ENCODE peak calls at places on chromosomes 16 and 17, in five cellular contexts. L is A549, M is upper lobe of left lung, V is uterus, O is K562. S is an unnamed sample.

GRCh38 chr16:88320947-88321634 is 61.7 kb upstream of the ZNF469 start:
- DNase-seq in V (no peak), O (peak; percentile 47), M (no peak), L (peak; percentile 35), S (no peak)

GRCh38 chr17:47703191-47703591 is 9.2 kb downstream of the TBKBP1 start:
- DNase-seq in M (no peak), L (no peak), V (no peak), O (no peak), S (no peak)

GRCh38 chr16:89595330-89596060 is 17.9 kb upstream of the DPEP1 start:
- DNase-seq in L (no peak), O (no peak), M (no peak), V (no peak), S (no peak)

GRCh38 chr16:65576631-65577030 is 454.8 kb upstream of the CDH11 start:
- DNase-seq in V (no peak), L (no peak), O (peak; percentile 29), M (no peak), S (no peak)

GRCh38 chr16:57204675-57205074 is 18.5 kb downstream of the RSPRY1 start:
- DNase-seq in V (no peak), M (no peak), O (no peak), L (no peak), S (no peak)

GRCh38 chr16:3074860-3075545 is 9.6 kb downstream of the IL32 start:
- DNase-seq in V (no peak), O (peak; percentile 24), L (no peak), M (peak; percentile 77), S (no peak)

GRCh38 chr17:17137731-17138585 is 68.2 kb downstream of the PLD6 start:
- DNase-seq in L (no peak), O (no peak), V (no peak), M (no peak), S (no peak)

GRCh38 chr17:8923762-8924161 is 41.7 kb downstream of the PIK3R5 start:
- DNase-seq in M (no peak), L (no peak), V (no peak), O (no peak), S (no peak)

GRCh38 chr17:50564916-50565315 is 4.4 kb downstream of the CACNA1G start:
- DNase-seq in O (peak; percentile 23), V (peak; percentile 84), M (no peak), L (no peak), S (no peak)

GRCh38 chr16:11675561-11676511 is 7.6 kb downstream of the SNN start:
- DNase-seq in L (peak; percentile 50), O (no peak), M (no peak), V (no peak), S (peak; percentile 99)

GRCh38 chr17:42667088-42667951 is 8.2 kb downstream of the TUBG2 start:
- DNase-seq in L (peak; percentile 99), M (peak; percentile 79), O (no peak), V (peak; percentile 63), S (peak; percentile 90)

GRCh38 chr16:149024-149675 is 3.3 kb upstream of the HBZ start:
- DNase-seq in O (no peak), M (no peak), L (no peak), V (no peak), S (no peak)

GRCh38 chr17:56831364-56832095 is 2.2 kb downstream of the C17orf67 start:
- DNase-seq in L (no peak), O (no peak), V (no peak), M (no peak), S (no peak)

GRCh38 chr17:56833023-56833811 is 503 bp downstream of the C17orf67 start:
- DNase-seq in O (peak; percentile 84), V (peak; percentile 51), M (peak; percentile 70), L (peak; percentile 49), S (no peak)

GRCh38 chr17:56830726-56831363 is 2.9 kb downstream of the C17orf67 start:
- DNase-seq in V (no peak), O (no peak), M (no peak), L (no peak), S (no peak)

GRCh38 chr17:56833812-56834379 is at the start of the genes C17orf67 and DGKE:
- DNase-seq in L (peak; percentile 85), M (peak; percentile 98), O (peak; percentile 96), V (peak; percentile 99), S (peak; percentile 94)

GRCh38 chr17:56832446-56832845 is 1.3 kb downstream of the C17orf67 start:
- DNase-seq in M (no peak), L (no peak), V (no peak), O (peak; percentile 10), S (no peak)
- H3K4me3 ChIP-seq in M (peak overlapping the region; percentile 51), L (peak overlapping the region; percentile 85), V (peak overlapping the region; percentile 87), O (peak overlapping the region; percentile 75), S (peak overlapping the region; percentile 70)

GRCh38 chr17:58703887-58704286 is 11.5 kb downstream of the RAD51C start:
- DNase-seq in L (no peak), O (no peak), M (no peak), V (no peak), S (no peak)
- H3K27ac ChIP-seq in L (no peak overlapping the region), O (no peak overlapping the region), M (no peak overlapping the region), V (no peak overlapping the region), S (no peak overlapping the region)

DNA sequence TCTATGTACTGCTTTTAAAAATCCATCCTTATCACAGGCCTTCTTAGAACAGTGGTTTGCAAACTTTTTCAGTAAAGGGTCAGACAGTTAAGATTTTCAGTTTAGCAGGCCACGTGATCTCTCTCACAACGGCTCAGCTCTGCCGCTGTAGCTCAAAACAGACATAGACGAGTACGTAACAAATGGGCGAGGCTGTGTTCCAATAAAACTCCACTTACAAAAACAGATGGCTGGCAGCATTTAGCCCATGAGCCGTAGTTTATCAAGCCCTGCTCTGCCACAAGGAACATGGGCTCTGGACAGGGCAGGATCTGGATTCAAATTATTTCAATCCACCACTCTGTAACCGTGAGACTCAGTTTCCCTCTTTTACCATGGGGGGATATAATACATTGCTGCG is 141.8 kb downstream of the XYLT1 start:
- DNase-seq in L (no peak), O (no peak), M (no peak), V (peak; percentile 69), S (peak; percentile 31)
- TF ChIP-seq POLR2A in L (no peak), O (no peak), M (no peak), V (no peak), S (no peak)

DNA sequence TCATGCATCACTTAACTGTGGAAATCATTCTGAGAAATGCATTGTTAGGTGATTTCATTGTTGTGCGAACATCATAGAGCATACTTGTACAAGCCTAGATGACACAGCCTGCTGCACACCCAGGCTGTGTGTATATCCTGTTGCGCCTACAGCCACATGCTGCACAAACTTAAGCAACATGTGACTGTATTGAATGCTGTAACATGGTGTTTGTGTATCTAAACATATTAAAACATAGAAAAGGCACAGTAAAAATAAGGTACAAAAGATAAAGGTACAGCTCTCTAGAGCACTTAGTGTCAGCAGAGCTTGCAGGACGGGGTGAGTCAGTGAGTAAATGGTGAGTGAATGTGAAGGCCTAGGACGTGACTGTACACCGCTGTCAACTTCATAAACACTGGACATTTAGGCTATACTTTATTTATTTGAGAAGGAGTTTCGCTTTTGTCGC is 11.9 kb downstream of the FOXK2 start:
- DNase-seq in O (no peak), L (no peak), V (no peak), M (no peak), S (no peak)
- H3K4me3 ChIP-seq in O (no peak overlapping the region), L (no peak overlapping the region), V (no peak overlapping the region), M (no peak overlapping the region), S (no peak overlapping the region)

GRCh38 chr17:60193482-60193881 is 43.7 kb downstream of the CA4 start:
- DNase-seq in O (no peak), M (no peak), V (no peak), L (no peak), S (no peak)
- H3K27ac ChIP-seq in O (no peak overlapping the region), M (no peak overlapping the region), V (no peak overlapping the region), L (no peak overlapping the region), S (no peak overlapping the region)

GRCh38 chr16:75433732-75434413 is 570 bp upstream of the CFDP1 start:
- DNase-seq in O (peak; percentile 80), L (peak; percentile 69), V (peak; percentile 85), M (peak; percentile 77), S (peak; percentile 74)
- TF ChIP-seq POLR2A in O (peak; percentile 68), L (no peak), V (no peak), M (no peak), S (no peak)

GRCh38 chr16:1979271-1980025 is 1.8 kb downstream of the NOXO1 start:
- DNase-seq in M (peak; percentile 92), O (no peak), L (no peak), V (no peak), S (no peak)
- H3K4me3 ChIP-seq in M (no peak overlapping the region), O (no peak overlapping the region), L (no peak overlapping the region), V (no peak overlapping the region), S (no peak overlapping the region)

GRCh38 chr17:76967762-76968161 is 99.6 kb downstream of the MGAT5B start:
- DNase-seq in V (no peak), M (no peak), O (no peak), L (no peak), S (no peak)

GRCh38 chr17:76968707-76969597 is 100.7 kb downstream of the MGAT5B start:
- DNase-seq in V (no peak), M (peak; percentile 35), L (no peak), O (peak; percentile 11), S (no peak)

GRCh38 chr17:76969598-76970172 is 101.5 kb downstream of the MGAT5B start:
- DNase-seq in L (no peak), O (no peak), V (no peak), M (peak; percentile 30), S (no peak)

GRCh38 chr17:76962858-76963257 is 94.7 kb downstream of the MGAT5B start:
- DNase-seq in L (no peak), M (no peak), O (no peak), V (no peak), S (no peak)

GRCh38 chr17:76966486-76967181 is 98.4 kb downstream of the MGAT5B start:
- DNase-seq in L (no peak), V (no peak), M (no peak), O (no peak), S (no peak)
- H3K27ac ChIP-seq in L (no peak overlapping the region), V (no peak overlapping the region), M (no peak overlapping the region), O (no peak overlapping the region), S (no peak overlapping the region)

DNA sequence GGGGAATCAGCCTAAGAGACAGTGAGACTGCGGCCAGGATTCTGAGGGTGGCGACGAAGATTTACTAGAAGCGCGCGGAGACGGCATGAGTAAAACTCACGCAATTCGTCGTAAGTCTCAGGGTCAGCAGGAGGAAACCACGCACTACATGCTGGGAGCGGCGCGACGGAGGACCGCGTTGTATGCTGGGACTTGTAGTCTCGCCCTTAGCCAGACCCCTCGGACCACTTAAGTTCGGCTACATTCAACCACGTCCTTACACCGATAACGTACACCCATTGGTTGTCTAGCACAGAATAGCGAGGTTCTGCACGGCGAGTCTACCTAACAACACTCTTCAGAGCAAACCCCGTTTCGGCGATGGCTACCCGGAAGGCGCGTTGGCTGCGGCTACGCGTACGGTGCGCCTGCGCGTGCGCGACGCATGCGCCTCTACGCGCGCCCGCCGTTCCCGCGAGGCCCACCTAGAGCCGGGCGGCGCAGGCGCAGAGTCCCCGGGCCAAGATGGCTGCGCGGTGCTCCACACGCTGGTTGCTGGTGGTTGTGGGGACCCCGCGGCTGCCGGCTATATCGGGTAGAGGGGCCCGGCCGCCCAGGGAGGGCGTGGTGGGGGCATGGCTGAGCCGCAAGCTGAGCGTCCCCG is at the start of gene DNAJA3:
- DNase-seq in O (peak; percentile 96), M (peak; percentile 92), V (peak; percentile 91), L (peak; percentile 95), S (peak; percentile 85)
- TF ChIP-seq POLR2A in O (peak; percentile 97), M (peak; percentile 36), V (peak; percentile 53), L (peak; percentile 88), S (peak; percentile 92)